ENCODE peak calls at places on chromosomes 11 and 22, in five cellular contexts. J, I, H, G and P are unnamed samples.

GRCh38 chr11:117179048-117179999 is 781 bp downstream of the SIDT2 start:
- DNase-seq in J (no peak), I (peak), H (peak), G (no peak), P (no peak)

GRCh38 chr11:126072821-126073594 is 10.3 kb upstream of the CDON start:
- DNase-seq in J (no peak), I (no peak), H (peak), G (no peak), P (no peak)

GRCh38 chr11:35133656-35134055 is 5.3 kb upstream of the CD44 start:
- DNase-seq in J (no peak), I (no peak), H (no peak), G (no peak), P (no peak)

GRCh38 chr11:111456859-111457730 is 55.1 kb downstream of the BTG4 start:
- DNase-seq in J (no peak), I (no peak), H (no peak), G (no peak), P (no peak)

GRCh38 chr22:20546541-20546950 is 39.1 kb downstream of the MED15 start:
- DNase-seq in J (no peak), I (no peak), H (no peak), G (no peak), P (no peak)

GRCh38 chr11:66069715-66070603 is at the start of gene PACS1:
- DNase-seq in J (peak), I (no peak), H (peak), G (peak), P (no peak)

GRCh38 chr11:62555464-62556092 is 9.0 kb upstream of the AHNAK start:
- DNase-seq in J (no peak), I (peak), H (peak), G (peak), P (no peak)

GRCh38 chr22:22431271-22432220 is 77.0 kb downstream of the ZNF280B start:
- DNase-seq in J (peak), I (no peak), H (peak), G (peak), P (peak)

GRCh38 chr22:40436460-40437431 is 66.4 kb downstream of the SGSM3 start:
- DNase-seq in J (peak), I (peak), H (peak), G (peak), P (peak)

GRCh38 chr11:102274628-102275027 is 42.7 kb upstream of the BIRC3 start:
- DNase-seq in J (no peak), I (no peak), H (no peak), G (no peak), P (no peak)

GRCh38 chr11:27471588-27472397 is 797 bp downstream of the LGR4 start:
- DNase-seq in J (no peak), I (no peak), H (peak), G (no peak), P (no peak)

GRCh38 chr22:44809456-44809855 is 57.1 kb downstream of the ARHGAP8 start:
- DNase-seq in J (no peak), I (no peak), H (no peak), G (no peak), P (no peak)

GRCh38 chr11:132158091-132158490 is 787.7 kb downstream of the NTM start:
- DNase-seq in J (peak), I (no peak), H (peak), G (peak), P (peak)

GRCh38 chr11:128862913-128863660 is 4.0 kb downstream of the KCNJ1 start:
- DNase-seq in J (no peak), I (no peak), H (peak), G (peak), P (no peak)

GRCh38 chr11:118615282-118615979 is 8.0 kb downstream of the PHLDB1 start:
- DNase-seq in J (no peak), I (no peak), H (no peak), G (no peak), P (no peak)

GRCh38 chr11:43376594-43376993 is 17.9 kb downstream of the TTC17 start:
- DNase-seq in J (no peak), I (no peak), H (peak), G (peak), P (no peak)

GRCh38 chr11:120513436-120514315 is 2.1 kb downstream of the GRIK4 start:
- DNase-seq in J (no peak), I (no peak), H (no peak), G (no peak), P (no peak)